ENCODE peak calls at places on chromosome 5, in eight cellular contexts. One of them, this sample, is unnamed. For H3K4me1, the result is how much of the 10 kb centered on the place peaks cover.

GRCh38 chr5:1655496-1656270 is 131.9 kb upstream of the LPCAT1 start:
- DNase-seq in naive thymus-derived CD4-positive, alpha-beta T cell: no peak
- DNase-seq in mucosa of descending colon: no peak
- DNase-seq in SK-N-SH: peak
- DNase-seq in fibroblast of lung: no peak
- DNase-seq in colonic mucosa: peak
- DNase-seq in A549: no peak
- DNase-seq in neuronal stem cell: no peak
- DNase-seq in this sample: no peak

GRCh38 chr5:150522504-150523464 is 14.9 kb downstream of the NDST1 start:
- DNase-seq in naive thymus-derived CD4-positive, alpha-beta T cell: no peak
- DNase-seq in mucosa of descending colon: no peak
- DNase-seq in SK-N-SH: no peak
- DNase-seq in fibroblast of lung: no peak
- DNase-seq in colonic mucosa: peak
- DNase-seq in A549: no peak
- DNase-seq in neuronal stem cell: no peak
- DNase-seq in this sample: peak

GRCh38 chr5:83404182-83404712 is 67.3 kb upstream of the VCAN start:
- DNase-seq in naive thymus-derived CD4-positive, alpha-beta T cell: no peak
- DNase-seq in mucosa of descending colon: no peak
- DNase-seq in SK-N-SH: no peak
- DNase-seq in fibroblast of lung: no peak
- DNase-seq in colonic mucosa: no peak
- DNase-seq in A549: no peak
- DNase-seq in neuronal stem cell: peak
- DNase-seq in this sample: no peak

GRCh38 chr5:83360573-83360972 is 111.0 kb upstream of the VCAN start:
- DNase-seq in naive thymus-derived CD4-positive, alpha-beta T cell: no peak
- DNase-seq in mucosa of descending colon: no peak
- DNase-seq in SK-N-SH: no peak
- DNase-seq in fibroblast of lung: no peak
- DNase-seq in colonic mucosa: no peak
- DNase-seq in A549: no peak
- DNase-seq in neuronal stem cell: no peak
- DNase-seq in this sample: no peak

GRCh38 chr5:41087461-41087860 is 16.3 kb upstream of the MROH2B start:
- DNase-seq in naive thymus-derived CD4-positive, alpha-beta T cell: no peak
- DNase-seq in mucosa of descending colon: no peak
- DNase-seq in SK-N-SH: no peak
- DNase-seq in fibroblast of lung: peak
- DNase-seq in colonic mucosa: no peak
- DNase-seq in A549: no peak
- DNase-seq in neuronal stem cell: no peak
- DNase-seq in this sample: no peak

GRCh38 chr5:84436866-84437265 is 52.2 kb upstream of the EDIL3 start:
- DNase-seq in naive thymus-derived CD4-positive, alpha-beta T cell: no peak
- DNase-seq in mucosa of descending colon: no peak
- DNase-seq in SK-N-SH: no peak
- DNase-seq in fibroblast of lung: peak
- DNase-seq in colonic mucosa: no peak
- DNase-seq in A549: no peak
- DNase-seq in neuronal stem cell: no peak
- DNase-seq in this sample: no peak

GRCh38 chr5:14199902-14200301 is 56.8 kb downstream of the TRIO start:
- DNase-seq in naive thymus-derived CD4-positive, alpha-beta T cell: no peak
- DNase-seq in mucosa of descending colon: no peak
- DNase-seq in SK-N-SH: no peak
- DNase-seq in fibroblast of lung: peak
- DNase-seq in colonic mucosa: no peak
- DNase-seq in A549: no peak
- DNase-seq in neuronal stem cell: no peak
- DNase-seq in this sample: no peak

GRCh38 chr5:10304932-10305331 is 2.8 kb downstream of the CMBL start:
- DNase-seq in naive thymus-derived CD4-positive, alpha-beta T cell: no peak
- DNase-seq in mucosa of descending colon: no peak
- DNase-seq in SK-N-SH: peak
- DNase-seq in fibroblast of lung: no peak
- DNase-seq in colonic mucosa: no peak
- DNase-seq in A549: no peak
- DNase-seq in neuronal stem cell: no peak
- DNase-seq in this sample: peak

GRCh38 chr5:142746532-142746931 is 23.6 kb upstream of the ARHGAP26 start:
- DNase-seq in naive thymus-derived CD4-positive, alpha-beta T cell: no peak
- DNase-seq in mucosa of descending colon: no peak
- DNase-seq in SK-N-SH: peak
- DNase-seq in fibroblast of lung: no peak
- DNase-seq in colonic mucosa: no peak
- DNase-seq in A549: no peak
- DNase-seq in neuronal stem cell: no peak
- DNase-seq in this sample: no peak

GRCh38 chr5:160289721-160290120 is 22.6 kb downstream of the CCNJL start:
- DNase-seq in naive thymus-derived CD4-positive, alpha-beta T cell: no peak
- DNase-seq in mucosa of descending colon: no peak
- DNase-seq in SK-N-SH: no peak
- DNase-seq in fibroblast of lung: no peak
- DNase-seq in colonic mucosa: no peak
- DNase-seq in A549: no peak
- DNase-seq in neuronal stem cell: no peak
- DNase-seq in this sample: peak

GRCh38 chr5:178284095-178284675 is 51.6 kb upstream of the PHYKPL start:
- DNase-seq in naive thymus-derived CD4-positive, alpha-beta T cell: no peak
- DNase-seq in mucosa of descending colon: peak
- DNase-seq in SK-N-SH: no peak
- DNase-seq in fibroblast of lung: no peak
- DNase-seq in colonic mucosa: peak
- DNase-seq in A549: no peak
- DNase-seq in neuronal stem cell: no peak
- DNase-seq in this sample: no peak

GRCh38 chr5:74629326-74629725 is 11.2 kb downstream of the ENC1 start:
- DNase-seq in naive thymus-derived CD4-positive, alpha-beta T cell: no peak
- DNase-seq in mucosa of descending colon: no peak
- DNase-seq in SK-N-SH: no peak
- DNase-seq in fibroblast of lung: no peak
- DNase-seq in colonic mucosa: no peak
- DNase-seq in A549: no peak
- DNase-seq in neuronal stem cell: no peak
- DNase-seq in this sample: no peak

GRCh38 chr5:74625742-74626241 is 14.7 kb downstream of the ENC1 start:
- DNase-seq in naive thymus-derived CD4-positive, alpha-beta T cell: no peak
- DNase-seq in mucosa of descending colon: no peak
- DNase-seq in SK-N-SH: peak
- DNase-seq in fibroblast of lung: peak
- DNase-seq in colonic mucosa: no peak
- DNase-seq in A549: no peak
- DNase-seq in neuronal stem cell: no peak
- DNase-seq in this sample: no peak

GRCh38 chr5:74626386-74627222 is 13.9 kb downstream of the ENC1 start:
- DNase-seq in naive thymus-derived CD4-positive, alpha-beta T cell: no peak
- DNase-seq in mucosa of descending colon: no peak
- DNase-seq in SK-N-SH: no peak
- DNase-seq in fibroblast of lung: peak
- DNase-seq in colonic mucosa: peak
- DNase-seq in A549: no peak
- DNase-seq in neuronal stem cell: no peak
- DNase-seq in this sample: no peak

GRCh38 chr5:74624931-74625505 is 15.5 kb downstream of the ENC1 start:
- DNase-seq in naive thymus-derived CD4-positive, alpha-beta T cell: no peak
- DNase-seq in mucosa of descending colon: no peak
- DNase-seq in SK-N-SH: no peak
- DNase-seq in fibroblast of lung: no peak
- DNase-seq in colonic mucosa: no peak
- DNase-seq in A549: no peak
- DNase-seq in neuronal stem cell: no peak
- DNase-seq in this sample: no peak

GRCh38 chr5:74627511-74628120 is 12.9 kb downstream of the ENC1 start:
- DNase-seq in naive thymus-derived CD4-positive, alpha-beta T cell: no peak
- DNase-seq in mucosa of descending colon: no peak
- DNase-seq in SK-N-SH: no peak
- DNase-seq in fibroblast of lung: no peak
- DNase-seq in colonic mucosa: no peak
- DNase-seq in A549: no peak
- DNase-seq in neuronal stem cell: no peak
- DNase-seq in this sample: no peak
- H3K4me1 ChIP-seq in naive thymus-derived CD4-positive, alpha-beta T cell: under half
- H3K4me1 ChIP-seq in mucosa of descending colon: under half
- H3K4me1 ChIP-seq in SK-N-SH: under half
- H3K4me1 ChIP-seq in fibroblast of lung: under half
- H3K4me1 ChIP-seq in colonic mucosa: under half
- H3K4me1 ChIP-seq in A549: under half
- H3K4me1 ChIP-seq in neuronal stem cell: half or more
- H3K4me1 ChIP-seq in this sample: half or more

DNA sequence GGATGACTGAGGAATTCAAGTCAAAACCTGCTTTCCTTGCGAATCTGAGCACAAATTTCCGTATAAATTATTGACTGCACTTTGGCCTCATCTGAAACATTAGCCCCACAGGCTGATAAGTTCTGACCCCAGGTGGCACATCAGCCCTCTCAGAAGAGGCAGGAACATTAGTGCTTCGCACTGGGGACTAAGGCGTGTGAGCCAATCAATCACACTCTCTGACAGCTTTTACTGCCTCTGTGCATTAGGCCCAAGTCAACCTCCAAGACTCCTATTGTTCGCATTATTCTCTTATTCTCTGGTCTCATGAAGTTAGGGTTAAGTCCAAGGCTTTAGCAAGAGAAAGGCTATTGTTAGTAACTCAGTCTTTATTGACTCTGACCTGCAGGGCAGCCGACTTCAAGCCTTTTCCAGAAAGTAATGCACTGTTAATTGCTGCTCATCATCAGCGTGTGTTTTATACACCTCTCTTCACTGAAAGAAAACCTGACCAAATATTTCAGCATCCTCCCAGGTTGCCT is 84.1 kb downstream of the ZNF608 start:
- DNase-seq in naive thymus-derived CD4-positive, alpha-beta T cell: no peak
- DNase-seq in mucosa of descending colon: peak
- DNase-seq in SK-N-SH: no peak
- DNase-seq in fibroblast of lung: no peak
- DNase-seq in colonic mucosa: peak
- DNase-seq in A549: peak
- DNase-seq in neuronal stem cell: peak
- DNase-seq in this sample: peak
- H3K4me1 ChIP-seq in naive thymus-derived CD4-positive, alpha-beta T cell: under half
- H3K4me1 ChIP-seq in mucosa of descending colon: half or more
- H3K4me1 ChIP-seq in SK-N-SH: half or more
- H3K4me1 ChIP-seq in fibroblast of lung: under half
- H3K4me1 ChIP-seq in colonic mucosa: under half
- H3K4me1 ChIP-seq in A549: half or more
- H3K4me1 ChIP-seq in neuronal stem cell: half or more
- H3K4me1 ChIP-seq in this sample: half or more

GRCh38 chr5:172877496-172878260 is 43.6 kb downstream of the ERGIC1 start:
- DNase-seq in naive thymus-derived CD4-positive, alpha-beta T cell: no peak
- DNase-seq in mucosa of descending colon: no peak
- DNase-seq in SK-N-SH: no peak
- DNase-seq in fibroblast of lung: no peak
- DNase-seq in colonic mucosa: no peak
- DNase-seq in A549: no peak
- DNase-seq in neuronal stem cell: no peak
- DNase-seq in this sample: no peak

GRCh38 chr5:172872997-172873491 is 39.0 kb downstream of the ERGIC1 start:
- DNase-seq in naive thymus-derived CD4-positive, alpha-beta T cell: no peak
- DNase-seq in mucosa of descending colon: no peak
- DNase-seq in SK-N-SH: no peak
- DNase-seq in fibroblast of lung: peak
- DNase-seq in colonic mucosa: no peak
- DNase-seq in A549: no peak
- DNase-seq in neuronal stem cell: no peak
- DNase-seq in this sample: no peak

GRCh38 chr5:172874647-172875371 is 40.8 kb downstream of the ERGIC1 start:
- DNase-seq in naive thymus-derived CD4-positive, alpha-beta T cell: no peak
- DNase-seq in mucosa of descending colon: no peak
- DNase-seq in SK-N-SH: no peak
- DNase-seq in fibroblast of lung: no peak
- DNase-seq in colonic mucosa: no peak
- DNase-seq in A549: no peak
- DNase-seq in neuronal stem cell: no peak
- DNase-seq in this sample: no peak

GRCh38 chr5:172873513-172873912 is 39.5 kb downstream of the ERGIC1 start:
- DNase-seq in naive thymus-derived CD4-positive, alpha-beta T cell: no peak
- DNase-seq in mucosa of descending colon: no peak
- DNase-seq in SK-N-SH: no peak
- DNase-seq in fibroblast of lung: no peak
- DNase-seq in colonic mucosa: no peak
- DNase-seq in A549: no peak
- DNase-seq in neuronal stem cell: no peak
- DNase-seq in this sample: no peak

DNA sequence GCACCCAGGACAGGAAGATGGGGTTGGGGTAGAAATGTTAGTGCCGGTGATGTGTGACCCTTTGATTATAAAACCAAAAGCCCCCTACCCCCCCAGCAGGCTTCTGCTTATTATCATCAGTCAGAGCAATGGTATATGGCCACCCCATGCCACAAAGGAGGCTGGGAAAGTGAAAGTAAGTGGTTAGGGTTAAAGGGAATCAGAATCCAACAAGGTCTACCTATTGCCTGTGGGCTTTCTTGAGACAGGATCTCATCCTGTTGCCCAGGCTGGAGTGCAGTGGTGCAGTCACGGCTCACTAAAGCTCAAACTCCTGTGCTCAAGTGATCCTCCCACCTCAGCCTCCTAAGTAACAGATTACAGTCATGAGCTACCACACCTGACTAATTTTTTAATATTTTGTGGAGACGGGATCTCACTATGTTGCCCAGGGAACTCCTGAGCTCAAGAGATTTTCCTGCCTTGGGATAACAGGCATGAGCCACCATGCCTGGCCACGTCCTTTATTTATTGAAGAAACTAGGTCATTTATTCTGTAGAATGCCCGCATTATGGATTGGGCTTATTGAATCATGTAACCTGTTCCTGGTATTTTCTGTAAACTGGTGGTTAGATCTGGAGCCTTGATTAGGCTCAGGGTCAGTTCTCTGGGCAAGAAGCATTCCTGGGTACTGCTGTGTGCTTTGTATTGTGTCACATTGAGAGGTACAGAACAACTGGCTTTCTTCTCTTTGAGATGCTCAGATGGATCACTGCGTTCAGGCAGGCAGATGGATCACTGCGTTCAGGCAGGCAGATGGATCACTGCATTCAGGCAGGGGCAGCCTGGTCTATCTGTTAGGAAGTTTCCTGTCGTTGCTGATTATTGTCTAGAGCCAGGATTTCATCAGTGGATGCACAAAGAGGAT is 41.6 kb downstream of the ERGIC1 start:
- DNase-seq in naive thymus-derived CD4-positive, alpha-beta T cell: no peak
- DNase-seq in mucosa of descending colon: no peak
- DNase-seq in SK-N-SH: peak
- DNase-seq in fibroblast of lung: peak
- DNase-seq in colonic mucosa: no peak
- DNase-seq in A549: no peak
- DNase-seq in neuronal stem cell: no peak
- DNase-seq in this sample: no peak
- H3K4me1 ChIP-seq in naive thymus-derived CD4-positive, alpha-beta T cell: under half
- H3K4me1 ChIP-seq in mucosa of descending colon: under half
- H3K4me1 ChIP-seq in SK-N-SH: under half
- H3K4me1 ChIP-seq in fibroblast of lung: under half
- H3K4me1 ChIP-seq in colonic mucosa: under half
- H3K4me1 ChIP-seq in A549: half or more
- H3K4me1 ChIP-seq in neuronal stem cell: under half
- H3K4me1 ChIP-seq in this sample: under half

DNA sequence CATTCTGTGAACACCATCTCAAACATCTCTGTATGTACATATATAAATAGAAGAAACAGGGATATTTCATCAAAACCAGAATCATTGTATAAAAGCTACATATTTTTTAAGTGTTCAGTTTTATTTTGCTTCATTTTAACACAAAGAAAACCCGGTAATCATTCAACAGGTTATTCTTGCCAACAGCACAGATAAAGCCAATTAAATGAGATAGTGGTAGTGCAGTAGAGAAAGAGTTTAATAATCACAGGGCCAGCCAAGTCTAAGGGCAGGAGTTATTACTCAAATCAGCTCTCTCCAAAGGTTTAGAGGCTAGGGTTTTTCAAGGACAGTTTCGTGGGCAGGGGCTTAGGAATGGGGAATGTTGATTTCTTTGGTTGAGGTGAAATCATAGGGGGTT is 261.0 kb upstream of the KIF2A start:
- DNase-seq in naive thymus-derived CD4-positive, alpha-beta T cell: no peak
- DNase-seq in mucosa of descending colon: no peak
- DNase-seq in SK-N-SH: no peak
- DNase-seq in fibroblast of lung: no peak
- DNase-seq in colonic mucosa: no peak
- DNase-seq in A549: no peak
- DNase-seq in neuronal stem cell: no peak
- DNase-seq in this sample: no peak
- H3K4me1 ChIP-seq in naive thymus-derived CD4-positive, alpha-beta T cell: under half
- H3K4me1 ChIP-seq in mucosa of descending colon: under half
- H3K4me1 ChIP-seq in SK-N-SH: under half
- H3K4me1 ChIP-seq in fibroblast of lung: under half
- H3K4me1 ChIP-seq in colonic mucosa: under half
- H3K4me1 ChIP-seq in A549: under half
- H3K4me1 ChIP-seq in neuronal stem cell: under half
- H3K4me1 ChIP-seq in this sample: under half

This sample was measured in Caco-2.